ENCODE peak calls at places on chromosomes 16 and 17, in seven cellular contexts. T is RWPE1; G is AG04450; L is tibial artery; R is mucosa of descending colon; H is astrocyte of the cerebellum; P is CD8-positive, alpha-beta T cell. O is an unnamed sample.

GRCh38 chr17:39921323-39921722 is 2.9 kb upstream of the GSDMB start:
- DNase-seq in T (no peak), L (no peak), R (no peak), P (peak), H (no peak), G (no peak), O (no peak)

GRCh38 chr16:473046-474043 is 47.9 kb downstream of the RAB11FIP3 start:
- DNase-seq in H (no peak), P (no peak), T (no peak), G (no peak), R (no peak), L (no peak), O (no peak)

GRCh38 chr16:7513429-7513828 is 180.8 kb downstream of the RBFOX1 start:
- DNase-seq in P (no peak), R (no peak), G (no peak), L (no peak), H (no peak), T (no peak), O (no peak)

GRCh38 chr16:27618611-27619380 is 68.9 kb downstream of the KATNIP start:
- DNase-seq in P (no peak), R (no peak), T (no peak), G (no peak), H (no peak), L (no peak), O (no peak)

GRCh38 chr17:78644971-78645370 is 67.8 kb upstream of the DNAH17 start:
- DNase-seq in P (no peak), R (no peak), L (no peak), H (no peak), T (no peak), G (no peak), O (no peak)

GRCh38 chr16:14447783-14448182 is 182.3 kb downstream of the PARN start:
- DNase-seq in P (no peak), G (no peak), R (no peak), T (no peak), L (no peak), H (no peak), O (no peak)

GRCh38 chr17:48717367-48718161 is 4.8 kb downstream of the PRAC1 start:
- DNase-seq in H (no peak), G (no peak), R (no peak), T (no peak), P (no peak), L (no peak), O (no peak)

GRCh38 chr17:38460082-38460715 is 31.9 kb downstream of the ARHGAP23 start:
- DNase-seq in L (no peak), R (no peak), H (no peak), P (no peak), T (no peak), G (no peak), O (no peak)

GRCh38 chr16:20915733-20916132 is 15.2 kb downstream of the LYRM1 start:
- DNase-seq in R (no peak), P (no peak), T (no peak), G (no peak), L (no peak), H (no peak), O (no peak)

GRCh38 chr16:19861069-19861468 is 23.6 kb downstream of the GPRC5B start:
- DNase-seq in R (no peak), G (no peak), P (no peak), H (no peak), T (no peak), L (no peak), O (no peak)

GRCh38 chr16:54936979-54937672 is 6.5 kb downstream of the IRX5 start:
- DNase-seq in R (peak), H (peak), G (no peak), T (no peak), L (no peak), P (no peak), O (peak)

GRCh38 chr17:76208120-76208519 is 32.2 kb downstream of the RNF157 start:
- DNase-seq in L (no peak), R (no peak), T (no peak), P (no peak), G (no peak), H (no peak), O (no peak)

GRCh38 chr17:50642722-50643656 is 8.3 kb downstream of the ABCC3 start:
- DNase-seq in G (no peak), R (peak), L (no peak), P (no peak), T (no peak), H (no peak), O (no peak)

GRCh38 chr17:66724581-66725341 is 110.2 kb upstream of the CACNG5 start:
- DNase-seq in P (no peak), L (no peak), G (no peak), R (peak), H (peak), T (no peak), O (no peak)
- TF ChIP-seq CTCF in P (no peak), L (no peak), G (no peak), R (no peak), H (no peak), T (no peak), O (no peak)

DNA sequence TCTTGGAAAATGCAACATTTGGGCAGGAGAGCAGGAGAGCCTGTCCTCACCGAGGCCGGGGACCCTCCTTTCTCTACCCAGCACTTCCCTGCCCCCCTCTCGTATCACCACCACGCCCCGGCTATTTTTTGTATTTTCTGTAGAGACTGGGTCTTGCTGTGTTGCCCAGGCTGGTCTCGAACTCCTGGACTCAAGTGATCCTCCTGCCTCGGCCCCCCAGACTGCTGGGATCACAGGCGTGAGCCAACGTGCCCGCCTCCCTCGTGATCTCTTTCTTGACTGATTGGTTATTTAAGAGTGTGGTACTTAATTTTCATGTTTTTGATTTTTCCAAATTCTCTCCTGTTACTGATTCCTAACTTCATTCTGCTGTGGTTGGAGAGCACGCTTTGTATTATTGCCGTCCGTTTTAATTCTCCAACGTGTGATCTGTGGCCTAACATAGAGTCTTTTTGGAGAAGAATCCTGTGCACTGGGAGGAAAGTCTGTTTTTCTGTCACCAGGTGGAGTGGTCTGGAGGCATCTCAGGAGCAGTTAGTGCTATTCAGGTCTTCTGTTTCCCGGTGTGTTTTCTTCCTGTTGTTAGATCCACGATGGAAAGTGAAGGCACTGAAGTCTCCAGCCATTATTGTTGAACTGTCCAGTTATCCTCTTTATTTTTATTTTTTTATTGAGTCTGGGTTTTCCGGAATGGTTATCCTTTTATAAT is 40.4 kb downstream of the ZNF778 start:
- DNase-seq in R (no peak), L (no peak), P (no peak), G (no peak), H (no peak), T (no peak), O (no peak)
- TF ChIP-seq CTCF in R (no peak), L (no peak), P (no peak), G (no peak), H (no peak), T (no peak), O (no peak)

DNA sequence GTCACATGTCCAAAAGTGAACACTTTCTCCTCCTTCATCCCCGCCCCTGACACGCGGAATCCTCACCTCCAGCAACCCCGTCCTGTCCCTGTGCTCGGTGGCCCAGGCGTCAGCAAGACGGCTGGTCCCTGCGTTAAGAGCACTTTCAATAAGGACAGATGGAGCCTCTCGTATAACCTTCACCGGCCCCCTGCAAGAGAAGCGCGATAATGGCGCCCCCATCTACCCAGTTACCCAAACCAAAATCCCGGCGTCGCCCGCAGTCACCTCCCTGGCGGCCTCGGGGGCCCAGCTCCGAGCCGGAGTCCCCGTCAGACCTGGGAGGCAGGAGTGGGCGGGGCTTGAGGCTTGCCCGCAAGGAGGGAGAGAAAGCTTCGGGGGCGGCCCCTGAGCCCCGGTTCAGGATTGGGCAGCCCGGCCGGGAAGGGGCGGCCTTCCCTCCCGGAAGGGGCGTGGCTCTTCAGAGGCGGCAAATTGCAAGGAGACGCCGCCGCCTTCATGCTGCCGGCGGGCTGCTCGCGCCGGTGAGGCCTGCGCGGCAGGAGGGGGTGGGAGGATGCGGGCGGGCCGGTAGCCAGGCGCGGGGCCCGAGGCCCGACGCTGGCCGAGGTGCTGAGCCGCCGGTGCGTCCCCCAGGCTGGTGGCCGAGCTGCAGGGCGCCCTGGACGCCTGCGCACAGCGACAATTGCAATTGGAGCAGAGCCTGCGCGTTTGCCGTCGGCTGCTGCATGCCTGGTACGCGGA is at the start of gene TEDC2:
- DNase-seq in R (peak), H (peak), P (peak), T (peak), G (peak), L (peak), O (peak)
- TF ChIP-seq CTCF in R (no peak), H (no peak), P (no peak), T (no peak), G (no peak), L (no peak), O (no peak)

GRCh38 chr16:58128721-58129096 is 472 bp downstream of the CFAP20 start:
- DNase-seq in R (no peak), G (no peak), T (no peak), P (no peak), H (no peak), L (no peak), O (no peak)
- TF ChIP-seq CTCF in R (no peak), G (no peak), T (no peak), P (no peak), H (no peak), L (no peak), O (no peak)

DNA sequence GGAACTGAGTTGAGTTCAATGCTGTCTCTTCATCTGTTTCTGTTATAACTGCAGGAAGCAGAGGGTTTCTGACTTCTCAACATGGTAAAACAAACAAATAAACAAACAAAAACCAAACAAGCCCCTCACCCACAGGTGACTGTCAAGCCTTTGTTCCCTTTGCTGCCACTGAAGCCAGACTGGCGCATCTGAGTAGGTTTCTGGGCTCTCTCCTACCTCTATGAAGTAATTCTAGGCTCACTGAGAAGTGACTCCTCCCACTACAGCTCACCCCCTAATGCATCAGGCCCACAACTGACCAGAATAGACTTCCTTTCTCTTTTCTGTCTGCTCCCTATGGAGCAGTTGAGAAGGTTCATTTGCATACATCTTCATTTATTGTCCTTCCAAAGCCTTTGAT is 77.0 kb upstream of the CCL2 start:
- DNase-seq in H (no peak), T (no peak), R (no peak), P (no peak), G (no peak), L (no peak), O (no peak)
- TF ChIP-seq CTCF in H (no peak), T (no peak), R (no peak), P (no peak), G (no peak), L (no peak), O (no peak)

DNA sequence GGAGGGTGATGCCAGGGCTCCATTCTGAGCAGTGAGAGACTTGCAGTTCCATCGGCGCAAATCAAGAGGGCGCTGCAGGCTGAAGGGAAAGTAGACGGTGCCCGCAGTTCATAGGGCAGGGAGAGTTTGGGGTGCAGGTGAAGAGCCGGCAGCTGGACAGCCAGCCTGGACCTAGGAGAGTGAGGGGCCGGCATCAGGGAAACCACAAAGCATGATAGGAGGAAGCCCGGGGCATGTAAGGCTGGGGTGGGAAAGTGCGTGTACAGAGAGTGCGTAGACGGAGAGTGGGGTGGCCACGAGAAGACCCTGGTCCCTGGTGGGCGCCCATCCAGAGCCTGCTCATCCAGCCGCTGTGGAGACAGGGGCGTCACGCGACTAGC is 101.1 kb upstream of the CHMP6 start:
- DNase-seq in H (no peak), L (no peak), R (peak), P (no peak), G (no peak), T (no peak), O (no peak)
- TF ChIP-seq CTCF in H (no peak), L (no peak), R (no peak), P (no peak), G (no peak), T (no peak), O (no peak)